ENCODE peak calls at places on chromosomes 16 and 17, in six cellular contexts. O is AG04449, E is left colon, G is fibroblast of lung, L is fibroblast of the conjunctiva, I is GM13976. R is an unnamed sample.

GRCh38 chr17:71192848-71193247 is 928.0 kb upstream of the SOX9 start:
- DNase-seq in O (no peak), E (no peak), G (no peak), L (no peak), I (no peak), R (no peak)

GRCh38 chr17:55198690-55199370 is 65.9 kb upstream of the HLF start:
- DNase-seq in O (no peak), E (no peak), G (no peak), L (peak), I (no peak), R (no peak)

GRCh38 chr17:49567871-49568694 is 7.6 kb upstream of the NXPH3 start:
- DNase-seq in O (no peak), E (peak), G (peak), L (peak), I (peak), R (peak)

GRCh38 chr17:78548725-78549124 is 28.5 kb downstream of the DNAH17 start:
- DNase-seq in O (no peak), E (no peak), G (no peak), L (no peak), I (no peak), R (no peak)

GRCh38 chr16:23515881-23516280 is 5.6 kb upstream of the GGA2 start:
- DNase-seq in O (no peak), E (no peak), G (no peak), L (no peak), I (no peak), R (no peak)

GRCh38 chr16:69410285-69410990 is 14.0 kb upstream of the CYB5B start:
- DNase-seq in O (peak), E (no peak), G (peak), L (no peak), I (no peak), R (no peak)

GRCh38 chr17:2692781-2693135 is 18.8 kb downstream of the CLUH start:
- DNase-seq in O (no peak), E (no peak), G (no peak), L (no peak), I (peak), R (no peak)

GRCh38 chr16:3520398-3520797 is 19.6 kb downstream of the CLUAP1 start:
- DNase-seq in O (peak), E (no peak), G (peak), L (peak), I (no peak), R (no peak)

GRCh38 chr17:71440513-71440912 is 680.3 kb upstream of the SOX9 start:
- DNase-seq in O (no peak), E (peak), G (no peak), L (no peak), I (no peak), R (peak)

GRCh38 chr17:80319262-80319998 is 58.8 kb downstream of the RNF213 start:
- DNase-seq in O (no peak), E (no peak), G (no peak), L (no peak), I (no peak), R (no peak)

GRCh38 chr17:55737976-55738501 is 12.8 kb upstream of the PCTP start:
- DNase-seq in O (no peak), E (no peak), G (no peak), L (no peak), I (peak), R (no peak)

GRCh38 chr16:12375341-12375740 is 398.8 kb downstream of the SNX29 start:
- DNase-seq in O (no peak), E (no peak), G (peak), L (no peak), I (no peak), R (no peak)

GRCh38 chr17:77428901-77429734 is 288.3 kb downstream of the SEC14L1 start:
- DNase-seq in O (no peak), E (no peak), G (no peak), L (no peak), I (no peak), R (no peak)

GRCh38 chr17:43832976-43833829 is at the start of gene MPP3:
- DNase-seq in O (no peak), E (peak), G (peak), L (peak), I (peak), R (peak)

GRCh38 chr16:69861276-69862030 is 89.7 kb upstream of the CLEC18A start:
- DNase-seq in O (peak), E (peak), G (peak), L (no peak), I (no peak), R (no peak)

GRCh38 chr16:2481676-2482075 is 6.7 kb downstream of the TBC1D24 start:
- DNase-seq in O (no peak), E (no peak), G (no peak), L (no peak), I (no peak), R (no peak)

GRCh38 chr16:57632568-57632967 is 4.1 kb downstream of the ADGRG1 start:
- DNase-seq in O (no peak), E (no peak), G (peak), L (no peak), I (no peak), R (no peak)

GRCh38 chr16:82638095-82638798 is 11.5 kb downstream of the CDH13 start:
- DNase-seq in O (no peak), E (no peak), G (peak), L (no peak), I (no peak), R (no peak)

GRCh38 chr16:13697013-13697412 is 222.9 kb upstream of the ERCC4 start:
- DNase-seq in O (no peak), E (no peak), G (no peak), L (no peak), I (no peak), R (no peak)

GRCh38 chr16:651844-652243 is 2.7 kb downstream of the WDR90 start:
- DNase-seq in O (no peak), E (no peak), G (no peak), L (no peak), I (no peak), R (no peak)

GRCh38 chr17:40181205-40181604 is 3.9 kb downstream of the RAPGEFL1 start:
- DNase-seq in O (no peak), E (no peak), G (no peak), L (no peak), I (no peak), R (peak)

GRCh38 chr17:81890447-81891302 is 711 bp downstream of the ALYREF start:
- DNase-seq in O (no peak), E (no peak), G (no peak), L (no peak), I (no peak), R (peak)

GRCh38 chr16:23146877-23147601 is 2.2 kb downstream of the USP31 start:
- DNase-seq in O (no peak), E (no peak), G (no peak), L (no peak), I (no peak), R (no peak)

GRCh38 chr16:20318006-20318405 is 9.3 kb downstream of the GP2 start:
- DNase-seq in O (no peak), E (no peak), G (no peak), L (no peak), I (no peak), R (no peak)

GRCh38 chr16:23269248-23270091 is 32.6 kb upstream of the SCNN1B start:
- DNase-seq in O (no peak), E (no peak), G (no peak), L (no peak), I (no peak), R (no peak)

GRCh38 chr17:51079049-51079448 is 41.6 kb downstream of the SPAG9 start:
- DNase-seq in O (no peak), E (no peak), G (peak), L (peak), I (no peak), R (no peak)

GRCh38 chr17:51299859-51300258 is 39.5 kb downstream of the UTP18 start:
- DNase-seq in O (no peak), E (no peak), G (no peak), L (no peak), I (no peak), R (no peak)

GRCh38 chr17:4950075-4950756 is 703 bp upstream of the ENO3 start:
- DNase-seq in O (no peak), E (peak), G (no peak), L (no peak), I (no peak), R (peak)

GRCh38 chr16:61295311-61295710 is 740.9 kb downstream of the CDH8 start:
- DNase-seq in O (no peak), E (no peak), G (no peak), L (no peak), I (no peak), R (no peak)

GRCh38 chr16:49049191-49049590 is 232.4 kb downstream of the CBLN1 start:
- DNase-seq in O (no peak), E (no peak), G (no peak), L (no peak), I (no peak), R (no peak)

GRCh38 chr16:68377667-68378420 is 67.0 kb downstream of the PRMT7 start:
- DNase-seq in O (no peak), E (no peak), G (peak), L (no peak), I (no peak), R (peak)

GRCh38 chr17:81230043-81230820 is 7.5 kb upstream of the CEP131 start:
- DNase-seq in O (no peak), E (no peak), G (no peak), L (no peak), I (no peak), R (peak)

GRCh38 chr16:82011199-82011641 is at the start of gene SDR42E1:
- DNase-seq in O (no peak), E (peak), G (peak), L (no peak), I (peak), R (peak)

GRCh38 chr17:7932949-7933348 is 943 bp downstream of the CNTROB start:
- DNase-seq in O (no peak), E (peak), G (peak), L (no peak), I (peak), R (peak)

GRCh38 chr17:560379-560935 is 154.2 kb downstream of the VPS53 start:
- DNase-seq in O (no peak), E (no peak), G (peak), L (no peak), I (peak), R (peak)

GRCh38 chr17:60305141-60305540 is 86.8 kb downstream of the USP32 start:
- DNase-seq in O (no peak), E (no peak), G (no peak), L (no peak), I (peak), R (peak)

GRCh38 chr17:13437966-13438779 is 163.6 kb downstream of the HS3ST3A1 start:
- DNase-seq in O (no peak), E (peak), G (peak), L (no peak), I (no peak), R (peak)